ENCODE peak calls at places on chromosomes 12 and 14, in eight cellular contexts. F is stomach, R is IMR-90, I is A549, V is erythroblast, N is tibial nerve, P is body of pancreas, H is endothelial cell of umbilical vein. A is an unnamed sample.

GRCh38 chr12:51429705-51430104 is 5.1 kb downstream of the SLC4A8 start:
- DNase-seq in R (no peak), V (no peak), N (no peak), P (no peak), H (no peak), I (no peak), F (no peak), A (no peak)

GRCh38 chr12:77214136-77214535 is 148.8 kb upstream of the E2F7 start:
- DNase-seq in V (no peak), R (peak; percentile 70), N (no peak), F (no peak), P (no peak), H (no peak), I (no peak), A (no peak)

GRCh38 chr14:64841121-64841611 is 38.5 kb downstream of the SPTB start:
- DNase-seq in P (no peak), F (no peak), R (peak; percentile 62), I (peak; percentile 58), H (no peak), N (no peak), V (peak; percentile 90), A (no peak)

GRCh38 chr12:85627584-85627983 is 208.6 kb downstream of the RASSF9 start:
- DNase-seq in F (no peak), H (peak; percentile 82), V (no peak), I (no peak), P (no peak), N (no peak), R (peak; percentile 92), A (no peak)

GRCh38 chr14:101191882-101192660 is 288.5 kb upstream of the RTL1 start:
- DNase-seq in I (no peak), F (peak; percentile 15), N (no peak), H (no peak), V (no peak), P (no peak), R (no peak), A (no peak)

GRCh38 chr14:104551851-104552737 is 27.5 kb upstream of the C14orf180 start:
- DNase-seq in R (no peak), P (no peak), F (no peak), I (no peak), V (no peak), N (peak; percentile 3), H (no peak), A (peak; percentile 47)

GRCh38 chr12:6699989-6700645 is 498 bp downstream of the PIANP start:
- DNase-seq in V (no peak), N (no peak), F (no peak), I (no peak), H (no peak), P (no peak), R (no peak), A (no peak)

GRCh38 chr12:105775351-105775750 is 363.4 kb downstream of the NUAK1 start:
- DNase-seq in H (peak; percentile 19), P (no peak), V (no peak), F (no peak), N (no peak), R (peak; percentile 23), I (no peak), A (no peak)

GRCh38 chr12:54384591-54385041 is at the start of gene ZNF385A:
- DNase-seq in V (no peak), N (no peak), F (no peak), R (no peak), I (no peak), P (peak; percentile 61), H (no peak), A (no peak)

GRCh38 chr12:54381136-54381535 is 3.4 kb downstream of the ZNF385A start:
- DNase-seq in P (no peak), F (no peak), N (no peak), R (no peak), I (no peak), V (no peak), H (no peak), A (no peak)

GRCh38 chr12:54385251-54385914 is 850 bp upstream of the ZNF385A start:
- DNase-seq in H (no peak), R (no peak), I (no peak), N (no peak), F (no peak), P (peak; percentile 51), V (no peak), A (peak; percentile 58)

GRCh38 chr12:54379401-54380201 is 4.9 kb downstream of the ZNF385A start:
- DNase-seq in H (peak; percentile 83), R (peak; percentile 73), F (peak; percentile 94), N (peak; percentile 85), I (peak; percentile 96), P (peak; percentile 90), V (peak; percentile 92), A (peak; percentile 92)

DNA sequence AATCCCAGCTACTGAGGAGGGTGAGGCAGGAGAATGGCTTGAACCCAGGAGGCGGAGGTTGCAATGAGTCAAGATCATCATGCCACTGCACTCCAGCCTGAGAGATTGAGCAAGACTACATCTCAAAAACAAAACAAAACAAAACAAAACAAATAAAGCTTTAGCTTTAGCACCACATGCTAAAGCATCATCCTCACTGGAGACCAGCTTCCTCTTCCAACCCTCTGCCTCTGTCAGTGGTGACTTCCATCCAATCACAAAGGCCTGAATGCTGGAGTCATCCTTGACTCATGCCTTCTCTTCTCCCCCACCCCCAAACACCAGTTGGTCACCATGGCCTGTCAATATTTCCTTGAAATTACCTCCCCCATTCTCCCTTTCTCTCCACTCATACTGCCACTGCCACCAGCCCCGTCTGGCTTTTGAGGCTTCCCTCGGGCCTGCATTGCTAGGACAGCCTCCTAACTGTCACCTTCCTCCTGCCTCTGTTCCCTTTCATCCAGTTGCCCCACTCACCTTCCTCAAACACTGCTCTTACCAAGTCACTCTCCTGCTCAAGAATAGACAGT is 1.4 kb downstream of the ZNF385A start:
- DNase-seq in F (no peak), P (peak; percentile 55), V (peak; percentile 23), R (peak; percentile 96), H (peak; percentile 42), I (no peak), N (no peak), A (no peak)
- TF ChIP-seq POLR2A in F (no peak), P (peak; percentile 39), V (no peak), R (no peak), H (no peak), I (no peak), N (no peak), A (no peak)

DNA sequence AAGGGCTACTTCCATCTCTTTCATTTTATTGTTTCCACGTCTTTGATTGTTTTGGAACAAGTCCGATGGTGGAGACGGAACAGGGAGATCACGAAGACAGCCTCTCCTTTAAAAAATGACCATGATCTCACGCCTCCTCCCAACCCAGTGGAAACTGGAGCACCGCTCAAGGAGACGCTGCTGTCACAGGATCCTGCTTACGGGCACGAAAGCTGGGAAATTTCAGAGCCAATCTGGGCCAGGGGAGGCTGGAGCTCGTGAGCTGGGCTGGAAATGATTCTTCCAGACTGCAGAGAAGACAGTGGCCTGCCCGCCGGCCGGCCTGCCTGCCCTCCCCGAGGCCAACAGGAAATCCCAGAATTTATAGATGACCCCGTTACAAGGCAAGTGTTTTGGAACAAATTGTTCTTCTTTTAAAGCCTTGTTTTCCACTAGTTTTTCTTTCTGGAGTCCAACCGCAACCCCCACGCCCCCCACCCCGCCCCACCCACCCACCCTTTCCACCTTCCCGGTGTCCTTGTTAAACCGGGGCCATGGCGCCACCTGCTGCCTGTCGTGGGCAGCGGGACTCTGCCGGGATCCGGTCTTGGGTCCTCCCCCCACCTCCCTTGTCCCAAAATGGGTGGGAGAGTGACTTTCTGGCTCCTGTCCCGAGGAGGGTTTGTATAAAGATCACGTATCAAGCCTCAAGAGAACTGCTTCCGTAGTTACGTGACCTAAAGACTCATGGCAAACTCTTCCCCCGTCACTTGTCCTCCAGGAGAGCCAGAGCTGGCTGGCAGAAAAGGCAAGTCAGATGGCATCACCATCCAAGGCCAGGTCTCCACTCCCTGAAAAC is 40.3 kb downstream of the MAP1LC3B2 start:
- DNase-seq in R (peak; percentile 58), H (peak; percentile 73), P (peak; percentile 82), V (peak; percentile 78), I (peak; percentile 83), N (peak; percentile 79), F (peak; percentile 82), A (peak; percentile 83)
- TF ChIP-seq POLR2A in R (no peak), H (no peak), P (peak; percentile 36), V (no peak), I (no peak), N (peak; percentile 27), F (no peak), A (no peak)

GRCh38 chr12:65171870-65172269 is 2.5 kb downstream of the LEMD3 start:
- DNase-seq in P (no peak), R (no peak), V (peak; percentile 28), N (no peak), H (peak; percentile 33), F (no peak), I (no peak), A (no peak)

GRCh38 chr12:65168606-65169310 is 625 bp upstream of the LEMD3 start:
- DNase-seq in N (no peak), R (no peak), I (no peak), H (no peak), P (no peak), V (peak; percentile 71), F (no peak), A (no peak)

GRCh38 chr12:65170245-65170881 is 980 bp downstream of the LEMD3 start:
- DNase-seq in P (peak; percentile 54), R (peak; percentile 38), H (peak; percentile 73), F (peak; percentile 67), I (peak; percentile 35), N (no peak), V (peak; percentile 89), A (peak; percentile 65)

GRCh38 chr12:65171073-65171472 is 1.7 kb downstream of the LEMD3 start:
- DNase-seq in I (no peak), H (peak; percentile 43), F (no peak), P (no peak), N (no peak), V (peak; percentile 44), R (peak; percentile 46), A (no peak)

DNA sequence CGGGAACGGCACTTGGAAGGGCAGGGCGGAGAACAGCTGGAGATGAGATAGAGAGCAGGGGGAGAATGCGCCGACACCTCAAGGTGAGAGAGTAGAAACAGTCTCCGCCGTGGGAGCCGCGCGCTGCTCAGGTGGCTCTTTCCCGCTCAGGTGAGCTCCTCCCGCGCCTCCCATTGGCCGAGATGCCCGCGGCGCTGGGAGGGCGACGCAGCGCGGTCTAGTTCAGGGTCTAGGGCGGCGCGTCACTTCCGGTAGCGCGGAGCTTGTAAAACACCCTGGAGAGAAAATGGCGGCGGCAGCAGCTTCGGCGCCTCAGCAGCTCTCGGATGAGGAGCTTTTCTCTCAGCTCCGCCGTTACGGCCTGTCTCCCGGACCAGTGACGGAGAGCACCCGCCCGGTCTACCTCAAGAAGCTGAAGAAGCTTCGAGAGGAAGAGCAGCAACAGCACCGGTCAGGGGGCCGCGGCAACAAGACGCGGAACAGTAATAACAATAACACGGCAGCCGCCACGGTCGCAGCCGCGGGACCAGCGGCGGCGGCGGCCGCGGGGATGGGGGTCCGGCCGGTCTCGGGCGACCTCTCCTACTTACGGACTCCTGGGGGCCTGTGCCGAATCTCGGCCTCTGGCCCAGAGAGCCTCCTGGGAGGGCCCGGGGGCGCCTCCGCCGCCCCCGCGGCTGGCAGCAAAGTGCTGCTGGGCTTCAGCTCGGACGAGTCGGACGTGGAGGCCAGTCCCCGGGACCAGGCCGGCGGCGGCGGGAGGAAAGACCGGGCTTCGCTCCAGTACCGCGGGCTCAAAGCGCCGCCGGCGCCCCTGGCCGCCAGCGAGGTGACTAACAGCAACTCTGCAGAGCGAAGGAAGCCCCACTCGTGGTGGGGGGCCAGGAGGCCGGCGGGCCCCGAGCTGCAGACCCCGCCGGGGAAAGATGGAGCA is at the start of gene LEMD3:
- DNase-seq in I (peak; percentile 94), V (peak; percentile 95), P (peak; percentile 97), F (peak; percentile 98), R (peak; percentile 85), H (peak; percentile 88), N (peak; percentile 86), A (peak; percentile 96)
- TF ChIP-seq POLR2A in I (peak; percentile 93), V (peak; percentile 95), P (peak; percentile 97), F (no peak), R (peak; percentile 96), H (peak; percentile 93), N (peak; percentile 90), A (peak; percentile 76)

GRCh38 chr14:50562841-50563240 is 2.9 kb downstream of the ATL1 start:
- DNase-seq in R (no peak), P (no peak), I (no peak), N (no peak), H (no peak), V (no peak), F (no peak), A (no peak)

GRCh38 chr14:50559990-50560928 is at the start of gene ATL1:
- DNase-seq in N (peak; percentile 58), V (peak; percentile 60), F (peak; percentile 68), P (peak; percentile 76), R (peak; percentile 74), H (peak; percentile 59), I (peak; percentile 48), A (peak; percentile 72)

DNA sequence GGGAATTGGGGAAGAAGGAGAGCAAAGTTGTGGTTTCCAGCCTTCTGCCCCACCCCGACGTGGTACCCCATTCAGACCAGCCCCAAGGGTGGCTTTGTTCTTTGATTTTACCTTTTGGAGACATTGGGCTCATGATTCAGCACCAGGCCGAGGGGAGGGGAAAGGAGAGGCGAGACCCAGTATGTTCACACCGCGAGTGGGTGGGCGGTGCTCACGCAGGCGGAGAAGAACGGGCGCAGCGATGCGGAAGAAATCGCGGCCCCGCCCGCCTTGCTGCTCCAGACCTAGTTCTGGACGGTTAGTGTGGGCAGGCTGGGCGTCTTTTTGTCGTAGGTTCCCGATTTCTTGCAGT is 960 bp downstream of the ATL1 start:
- DNase-seq in N (peak; percentile 81), H (peak; percentile 26), P (peak; percentile 79), F (peak; percentile 74), R (peak; percentile 71), I (peak; percentile 26), V (peak; percentile 18), A (peak; percentile 75)
- TF ChIP-seq POLR2A in N (peak; percentile 73), H (no peak), P (peak; percentile 33), F (no peak), R (peak; percentile 13), I (peak; percentile 33), V (no peak), A (no peak)